ENCODE peak calls at places on chromosome 20, in five cellular contexts. Q is A673; B is spleen; Y is heart right ventricle; P is CD8-positive, alpha-beta T cell. Z is an unnamed sample.
A peak's percentile ranks its signal among the peaks of the same experiment; 100 is the strongest.

GRCh38 chr20:58718121-58718563 is 25.5 kb downstream of the NPEPL1 start:
- DNase-seq in Q (no peak), Y (no peak), B (peak; percentile 69), P (no peak), Z (no peak)

GRCh38 chr20:58515240-58516212 is at the start of gene APCDD1L:
- DNase-seq in Y (no peak), P (no peak), B (no peak), Q (no peak), Z (no peak)

GRCh38 chr20:61693055-61693600 is 372.6 kb downstream of the TAF4 start:
- DNase-seq in P (no peak), B (no peak), Y (no peak), Q (no peak), Z (no peak)

GRCh38 chr20:56433880-56434255 is 21.8 kb downstream of the CASS4 start:
- DNase-seq in Y (no peak), Q (no peak), P (no peak), B (no peak), Z (no peak)

GRCh38 chr20:13259921-13260320 is 38.8 kb downstream of the ISM1 start:
- DNase-seq in Y (no peak), Q (no peak), B (no peak), P (no peak), Z (no peak)

GRCh38 chr20:57913156-57913930 is 203.5 kb upstream of the PMEPA1 start:
- DNase-seq in B (no peak), Q (no peak), Y (no peak), P (no peak), Z (no peak)

GRCh38 chr20:51943761-51944160 is 141.4 kb upstream of the SALL4 start:
- DNase-seq in B (no peak), Q (no peak), P (no peak), Y (no peak), Z (no peak)

GRCh38 chr20:53838311-53838873 is 232.0 kb downstream of the BCAS1 start:
- DNase-seq in Q (no peak), Y (no peak), P (no peak), B (no peak), Z (no peak)

GRCh38 chr20:17557675-17558006 is 12.2 kb upstream of the DSTN start:
- DNase-seq in Q (no peak), P (no peak), Y (no peak), B (no peak), Z (peak; percentile 23)

GRCh38 chr20:19784511-19785172 is 26.6 kb downstream of the RIN2 start:
- DNase-seq in Q (peak; percentile 91), Y (peak; percentile 31), B (no peak), P (no peak), Z (peak; percentile 98)

GRCh38 chr20:45861157-45862075 is 4.0 kb downstream of the ZSWIM3 start:
- DNase-seq in Y (no peak), B (no peak), Q (peak; percentile 43), P (no peak), Z (peak; percentile 76)

GRCh38 chr20:36572701-36573102 is 695 bp upstream of the TGIF2 start:
- DNase-seq in Y (no peak), Q (peak; percentile 52), P (peak; percentile 47), B (no peak), Z (no peak)

GRCh38 chr20:16393836-16394235 is 179.4 kb downstream of the KIF16B start:
- DNase-seq in Y (no peak), Q (no peak), P (no peak), B (no peak), Z (no peak)

GRCh38 chr20:9323622-9324021 is 190.8 kb upstream of the LAMP5 start:
- DNase-seq in Y (no peak), P (no peak), B (no peak), Q (peak; percentile 27), Z (no peak)

GRCh38 chr20:43558412-43559146 is at the start of gene SGK2:
- DNase-seq in Y (no peak), B (peak; percentile 47), P (no peak), Q (no peak), Z (no peak)

GRCh38 chr20:38840894-38841470 is 35.5 kb downstream of the PPP1R16B start:
- DNase-seq in B (no peak), Q (no peak), P (no peak), Y (no peak), Z (no peak)
- H3K27ac ChIP-seq in B (peak overlapping the region; percentile 61), Q (no peak overlapping the region), P (peak overlapping the region; percentile 52), Y (no peak overlapping the region), Z (no peak overlapping the region)

GRCh38 chr20:7629880-7630279 is 310.4 kb downstream of the HAO1 start:
- DNase-seq in Q (no peak), Y (no peak), B (no peak), P (no peak), Z (no peak)

GRCh38 chr20:7624886-7625285 is 315.4 kb downstream of the HAO1 start:
- DNase-seq in P (no peak), Q (no peak), B (no peak), Y (no peak), Z (no peak)

GRCh38 chr20:7622399-7622961 is 317.8 kb downstream of the HAO1 start:
- DNase-seq in B (peak; percentile 62), Y (peak; percentile 6), P (no peak), Q (no peak), Z (no peak)

DNA sequence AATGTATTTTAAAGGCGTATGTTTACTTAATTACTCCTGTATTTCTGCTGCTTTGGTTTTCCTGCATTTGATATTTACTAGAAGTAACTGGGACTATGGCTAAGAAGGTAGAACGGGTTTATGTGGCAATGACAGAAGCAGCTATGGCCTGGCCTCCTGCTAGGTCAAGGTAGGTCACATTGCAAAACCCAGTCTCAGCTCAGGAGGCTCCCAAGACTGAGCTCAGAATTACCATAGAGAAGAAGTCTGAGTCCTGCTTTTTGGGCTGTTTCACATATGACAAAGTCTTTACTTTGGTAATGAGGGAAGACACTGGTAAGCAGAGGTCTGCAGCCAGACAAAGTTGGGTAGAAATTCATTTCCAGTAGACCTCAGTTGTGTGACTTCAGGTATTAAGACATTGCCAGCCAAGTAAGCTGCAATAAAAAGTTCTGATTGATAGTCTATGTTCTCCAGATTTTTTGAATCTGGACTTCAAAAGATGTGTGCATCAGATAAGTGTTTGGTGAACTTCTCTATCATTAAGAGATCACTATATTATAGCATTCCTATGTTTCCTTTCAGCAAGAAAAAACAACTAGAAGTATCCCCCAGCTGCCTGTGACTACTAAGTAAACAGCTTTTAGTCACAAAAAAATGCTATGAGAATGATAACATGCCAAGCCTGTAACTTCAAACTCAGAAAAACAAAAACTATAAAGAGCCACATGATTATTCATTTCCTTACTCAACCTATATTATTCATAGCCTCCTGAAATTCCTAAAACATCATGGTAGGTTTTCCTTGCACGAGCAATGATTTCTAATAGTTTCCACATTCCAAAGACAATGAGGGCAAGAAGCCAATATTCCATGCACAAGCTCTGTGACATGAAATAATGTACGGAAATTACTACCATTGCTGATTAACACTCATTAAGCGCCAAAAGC is 312.3 kb downstream of the HAO1 start:
- DNase-seq in P (no peak), Q (no peak), B (no peak), Y (no peak), Z (no peak)
- H3K4me3 ChIP-seq in P (no peak overlapping the region), Q (no peak overlapping the region), B (no peak overlapping the region), Y (no peak overlapping the region), Z (no peak overlapping the region)

GRCh38 chr20:49690899-49691620 is 22.6 kb downstream of the B4GALT5 start:
- DNase-seq in Q (peak; percentile 41), Y (no peak), P (no peak), B (no peak), Z (no peak)
- H3K27ac ChIP-seq in Q (peak overlapping the region; percentile 60), Y (no peak overlapping the region), P (no peak overlapping the region), B (no peak overlapping the region), Z (no peak overlapping the region)

GRCh38 chr20:25252686-25253421 is 5.0 kb downstream of the PYGB start:
- DNase-seq in P (no peak), Q (no peak), B (no peak), Y (no peak), Z (no peak)
- H3K4me3 ChIP-seq in P (no peak overlapping the region), Q (no peak overlapping the region), B (no peak overlapping the region), Y (no peak overlapping the region), Z (no peak overlapping the region)

GRCh38 chr20:39756828-39757227 is 794.7 kb downstream of the DHX35 start:
- DNase-seq in P (no peak), Y (no peak), Q (no peak), B (no peak), Z (no peak)
- H3K27ac ChIP-seq in P (no peak overlapping the region), Y (no peak overlapping the region), Q (no peak overlapping the region), B (no peak overlapping the region), Z (no peak overlapping the region)

GRCh38 chr20:2112910-2113309 is 11.3 kb downstream of the STK35 start:
- DNase-seq in Y (no peak), P (no peak), Q (no peak), B (no peak), Z (no peak)

GRCh38 chr20:2104236-2104635 is 2.6 kb downstream of the STK35 start:
- DNase-seq in P (no peak), Y (no peak), B (no peak), Q (no peak), Z (no peak)

GRCh38 chr20:2109425-2110210 is 8.0 kb downstream of the STK35 start:
- DNase-seq in Y (peak; percentile 67), Q (no peak), B (no peak), P (no peak), Z (no peak)

GRCh38 chr20:2108987-2109386 is 7.4 kb downstream of the STK35 start:
- DNase-seq in P (no peak), B (no peak), Y (no peak), Q (no peak), Z (no peak)

DNA sequence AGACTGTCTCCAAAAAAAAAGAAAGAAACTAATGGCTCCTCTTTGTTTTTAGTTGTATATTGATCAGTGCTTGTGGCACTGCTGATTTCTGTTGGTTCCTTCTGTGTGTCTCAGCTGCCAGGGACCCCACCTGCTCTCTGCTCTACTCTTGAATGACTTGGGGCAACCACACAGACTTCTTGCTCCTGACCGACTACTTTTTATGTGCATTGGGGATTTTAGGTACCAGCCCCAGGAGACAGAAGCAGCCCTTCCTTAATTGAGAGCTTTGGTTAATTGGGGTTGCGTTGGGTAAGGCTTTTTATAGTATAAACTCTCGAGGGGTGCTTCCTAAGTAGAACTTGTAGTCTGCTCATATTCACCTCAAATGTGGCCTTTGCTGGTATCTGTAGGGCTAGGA is 6.9 kb downstream of the STK35 start:
- DNase-seq in Y (no peak), B (no peak), Q (no peak), P (no peak), Z (no peak)
- H3K4me3 ChIP-seq in Y (no peak overlapping the region), B (no peak overlapping the region), Q (no peak overlapping the region), P (no peak overlapping the region), Z (no peak overlapping the region)

DNA sequence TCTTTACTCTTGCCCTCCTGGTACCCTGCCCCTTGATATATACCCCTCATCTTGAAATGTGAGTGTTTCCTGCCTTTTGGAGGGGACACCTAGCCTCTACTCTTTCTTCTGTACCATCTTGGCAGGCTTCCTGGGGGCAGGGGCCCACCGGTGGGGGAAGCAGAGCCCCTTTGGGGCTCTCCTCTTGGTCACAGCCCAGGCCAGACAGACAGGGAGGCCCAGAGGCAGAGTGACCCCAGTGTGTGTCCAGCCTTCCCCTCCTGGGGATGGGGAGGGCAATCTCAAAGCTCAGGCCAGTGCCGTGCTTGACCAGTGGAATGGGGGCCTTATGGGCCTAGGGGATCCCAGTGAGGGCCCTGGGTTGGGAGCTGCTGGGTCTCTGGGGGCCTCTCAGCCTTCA is 3.6 kb downstream of the ADAM33 start:
- DNase-seq in B (no peak), P (no peak), Q (no peak), Y (no peak), Z (no peak)
- H3K27ac ChIP-seq in B (no peak overlapping the region), P (no peak overlapping the region), Q (no peak overlapping the region), Y (peak overlapping the region; percentile 15), Z (no peak overlapping the region)

DNA sequence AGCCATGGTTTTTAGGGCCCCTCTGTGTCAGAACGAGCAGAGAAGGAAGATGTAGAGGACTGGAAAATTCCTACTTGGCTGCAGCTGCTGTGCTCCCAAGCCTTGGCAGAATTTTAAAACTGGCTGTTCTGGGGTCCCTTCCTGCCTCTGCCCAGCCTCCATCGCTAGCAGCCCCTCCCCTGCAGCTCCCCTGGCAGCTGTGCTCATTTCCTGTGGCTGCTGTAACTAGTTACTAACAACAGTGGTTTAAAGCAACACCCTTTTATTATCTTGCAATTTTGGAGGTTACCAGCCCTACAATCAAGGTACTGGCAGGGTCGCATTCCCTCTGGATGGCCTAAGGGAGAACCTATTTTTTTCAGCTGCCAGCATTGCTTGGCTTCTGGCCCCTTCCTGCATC is 3.7 kb upstream of the CST11 start:
- DNase-seq in Y (no peak), P (no peak), Q (no peak), B (no peak), Z (peak; percentile 20)
- H3K4me3 ChIP-seq in Y (no peak overlapping the region), P (no peak overlapping the region), Q (no peak overlapping the region), B (no peak overlapping the region), Z (no peak overlapping the region)

Z was measured in SJCRH30.